ENCODE peak calls at places on chromosome 18, in five cellular contexts. N, H, X, B and S are unnamed samples.

GRCh38 chr18:44245026-44245425 is 435.7 kb upstream of the SETBP1 start:
- DNase-seq in X (no peak), H (no peak), B (no peak), N (no peak), S (no peak)

GRCh38 chr18:56891870-56892269 is 240.7 kb downstream of the WDR7 start:
- DNase-seq in H (no peak), N (no peak), B (no peak), X (no peak), S (no peak)

GRCh38 chr18:54792079-54792478 is 36.2 kb upstream of the RAB27B start:
- DNase-seq in B (no peak), H (no peak), N (no peak), X (no peak), S (no peak)

GRCh38 chr18:71598374-71598773 is 945.8 kb downstream of the CBLN2 start:
- DNase-seq in H (no peak), B (peak), N (no peak), X (no peak), S (no peak)

GRCh38 chr18:4035521-4035920 is 419.6 kb downstream of the DLGAP1 start:
- DNase-seq in X (no peak), B (no peak), N (no peak), H (peak), S (no peak)

GRCh38 chr18:54381640-54382039 is 23.9 kb downstream of the C18orf54 start:
- DNase-seq in X (no peak), B (no peak), H (no peak), N (no peak), S (no peak)

GRCh38 chr18:9290171-9290570 is 44.4 kb upstream of the TWSG1 start:
- DNase-seq in B (peak), N (no peak), H (no peak), X (no peak), S (no peak)

GRCh38 chr18:45167109-45167551 is 448.1 kb upstream of the SLC14A2 start:
- DNase-seq in X (no peak), H (no peak), N (no peak), B (peak), S (no peak)

GRCh38 chr18:62543021-62543420 is 20.2 kb downstream of the ZCCHC2 start:
- DNase-seq in N (no peak), B (no peak), X (no peak), H (no peak), S (no peak)

GRCh38 chr18:77622009-77622692 is 372.5 kb downstream of the GALR1 start:
- DNase-seq in N (no peak), X (peak), B (no peak), H (no peak), S (no peak)

GRCh38 chr18:75314606-75315005 is 104.0 kb downstream of the TSHZ1 start:
- DNase-seq in H (no peak), X (no peak), B (no peak), N (no peak), S (no peak)

GRCh38 chr18:79941473-79942119 is 9.9 kb downstream of the SLC66A2 start:
- DNase-seq in X (no peak), N (no peak), H (no peak), B (no peak), S (peak)

GRCh38 chr18:35526476-35527120 is 28.8 kb upstream of the INO80C start:
- DNase-seq in N (no peak), H (no peak), B (peak), X (no peak), S (no peak)

GRCh38 chr18:78436110-78436509 is 543.5 kb upstream of the SALL3 start:
- DNase-seq in N (no peak), H (no peak), X (no peak), B (no peak), S (no peak)

GRCh38 chr18:42053188-42053781 is 98.3 kb downstream of the PIK3C3 start:
- DNase-seq in B (peak), H (peak), X (peak), N (peak), S (peak)

GRCh38 chr18:56795381-56795780 is 144.2 kb downstream of the WDR7 start:
- DNase-seq in N (no peak), B (peak), X (no peak), H (no peak), S (no peak)

GRCh38 chr18:50623694-50624352 is 63.9 kb downstream of the MAPK4 start:
- DNase-seq in N (no peak), H (no peak), B (no peak), X (no peak), S (no peak)

GRCh38 chr18:63098014-63098981 is 221.3 kb downstream of the BCL2 start:
- DNase-seq in H (no peak), N (no peak), X (no peak), B (no peak), S (no peak)

GRCh38 chr18:56962322-56962721 is 184.6 kb upstream of the BOD1L2 start:
- DNase-seq in N (no peak), X (no peak), B (no peak), H (no peak), S (no peak)

GRCh38 chr18:21314721-21315120 is 72.7 kb downstream of the GREB1L start:
- DNase-seq in B (no peak), N (no peak), X (no peak), H (no peak), S (no peak)

GRCh38 chr18:35782926-35783325 is 189.6 kb upstream of the RMP24 start:
- DNase-seq in N (no peak), H (no peak), X (no peak), B (no peak), S (no peak)

GRCh38 chr18:49584431-49584830 is 22.6 kb downstream of the LIPG start:
- DNase-seq in X (no peak), N (no peak), B (no peak), H (no peak), S (no peak)

GRCh38 chr18:23851470-23852002 is 162.3 kb downstream of the LAMA3 start:
- DNase-seq in X (no peak), N (no peak), H (no peak), B (no peak), S (no peak)

GRCh38 chr18:13435596-13436333 is 217.2 kb downstream of the LDLRAD4 start:
- DNase-seq in X (no peak), N (no peak), B (peak), H (no peak), S (no peak)

GRCh38 chr18:75801178-75801577 is 373.7 kb upstream of the SMIM21 start:
- DNase-seq in H (no peak), B (no peak), X (no peak), N (no peak), S (no peak)

GRCh38 chr18:23401400-23402347 is 51.4 kb upstream of the RIOK3 start:
- DNase-seq in X (no peak), H (peak), N (peak), B (peak), S (peak)

GRCh38 chr18:44500820-44501670 is 179.6 kb upstream of the SETBP1 start:
- DNase-seq in B (no peak), H (no peak), X (no peak), N (no peak), S (no peak)

GRCh38 chr18:76459687-76460350 is 35.2 kb downstream of the ZNF516 start:
- DNase-seq in X (no peak), N (peak), B (peak), H (no peak), S (no peak)

GRCh38 chr18:45962461-45962860 is 4.7 kb downstream of the EPG5 start:
- DNase-seq in X (no peak), B (peak), H (no peak), N (peak), S (no peak)

GRCh38 chr18:76589866-76590265 is 94.8 kb upstream of the ZNF516 start:
- DNase-seq in N (no peak), B (no peak), H (no peak), X (no peak), S (peak)

GRCh38 chr18:26405190-26405781 is 143.1 kb downstream of the KCTD1 start:
- DNase-seq in N (peak), H (no peak), X (peak), B (peak), S (peak)

GRCh38 chr18:55239764-55240163 is 280.5 kb upstream of the CCDC68 start:
- DNase-seq in N (no peak), X (no peak), B (no peak), H (no peak), S (no peak)

GRCh38 chr18:58042826-58043362 is 1.1 kb upstream of the NEDD4L start:
- DNase-seq in N (no peak), H (no peak), X (no peak), B (no peak), S (no peak)